ENCODE peak calls at places on chromosomes 4 and X, in eight cellular contexts. J is GM12891; P is amniotic epithelial cell; M is NCI-H1092; E is mesenteric fat pad; H is SK-N-DZ; O is coronary artery; I is stimulated activated CD8-positive, alpha-beta memory T cell treated with anti-CD3 and anti-CD28 coated beads, Interleukin-7, amount 100 ng/mL, for 1 hour. K is an unnamed sample.

GRCh38 chr4:111506706-111507105 is 638.5 kb upstream of the FAM241A start:
- DNase-seq in J (no peak), P (peak), M (no peak), E (no peak), H (no peak), O (no peak), I (no peak), K (peak)

GRCh38 chr4:144176476-144176875 is 36.0 kb upstream of the GYPA start:
- DNase-seq in J (no peak), P (no peak), M (no peak), E (no peak), H (no peak), O (no peak), I (no peak), K (no peak)

GRCh38 chr4:113586072-113586471 is 175.5 kb downstream of the CAMK2D start:
- DNase-seq in J (no peak), P (no peak), M (no peak), E (no peak), H (no peak), O (no peak), I (no peak), K (no peak)

GRCh38 chr4:22668702-22669101 is 24.0 kb upstream of the GBA3 start:
- DNase-seq in J (no peak), P (no peak), M (no peak), E (no peak), H (no peak), O (no peak), I (no peak), K (no peak)

GRCh38 chrX:56766554-56767412 is 37.7 kb downstream of the NBDY start:
- DNase-seq in J (no peak), P (peak), M (no peak), E (peak), H (no peak), O (peak), I (no peak), K (peak)

GRCh38 chr4:126986828-126987227 is 645.9 kb upstream of the INTU start:
- DNase-seq in J (no peak), P (peak), M (no peak), E (no peak), H (no peak), O (no peak), I (no peak), K (peak)

GRCh38 chr4:54363037-54363436 is 133.9 kb downstream of the PDGFRA start:
- DNase-seq in J (no peak), P (no peak), M (no peak), E (no peak), H (no peak), O (no peak), I (no peak), K (no peak)

GRCh38 chr4:85932371-85933305 is 427.2 kb downstream of the MAPK10 start:
- DNase-seq in J (no peak), P (peak), M (peak), E (no peak), H (no peak), O (no peak), I (no peak), K (no peak)

GRCh38 chrX:119468186-119468929 is at the start of gene SLC25A5:
- DNase-seq in J (peak), P (peak), M (peak), E (peak), H (peak), O (peak), I (peak), K (peak)

GRCh38 chr4:126778348-126778747 is 854.4 kb upstream of the INTU start:
- DNase-seq in J (no peak), P (peak), M (no peak), E (no peak), H (no peak), O (no peak), I (no peak), K (peak)

GRCh38 chrX:27445438-27445837 is 17.7 kb downstream of the PPP4R3C start:
- DNase-seq in J (no peak), P (no peak), M (no peak), E (no peak), H (no peak), O (no peak), I (no peak), K (no peak)

GRCh38 chr4:147984065-147984777 is 252.3 kb downstream of the ARHGAP10 start:
- DNase-seq in J (peak), P (peak), M (peak), E (no peak), H (peak), O (no peak), I (no peak), K (no peak)

GRCh38 chr4:173493041-173493440 is 37.0 kb downstream of the HAND2 start:
- DNase-seq in J (no peak), P (no peak), M (no peak), E (no peak), H (no peak), O (no peak), I (no peak), K (no peak)

GRCh38 chr4:89879201-89879600 is 15.5 kb upstream of the MMRN1 start:
- DNase-seq in J (no peak), P (no peak), M (no peak), E (no peak), H (no peak), O (no peak), I (no peak), K (no peak)

GRCh38 chr4:82469776-82470345 is 39.5 kb downstream of the ENOPH1 start:
- DNase-seq in J (no peak), P (peak), M (peak), E (no peak), H (no peak), O (no peak), I (no peak), K (no peak)

GRCh38 chr4:76733380-76733779 is 164.6 kb downstream of the SOWAHB start:
- DNase-seq in J (no peak), P (no peak), M (peak), E (no peak), H (no peak), O (no peak), I (no peak), K (no peak)

GRCh38 chr4:6229095-6229494 is 28.7 kb upstream of the JAKMIP1 start:
- DNase-seq in J (no peak), P (no peak), M (peak), E (no peak), H (no peak), O (no peak), I (no peak), K (no peak)

GRCh38 chr4:114318309-114318708 is 280.3 kb upstream of the UGT8 start:
- DNase-seq in J (no peak), P (peak), M (no peak), E (no peak), H (no peak), O (no peak), I (no peak), K (no peak)

GRCh38 chr4:134147941-134148340 is 53.6 kb downstream of the PABPC4L start:
- DNase-seq in J (no peak), P (no peak), M (no peak), E (no peak), H (no peak), O (no peak), I (no peak), K (no peak)

GRCh38 chrX:40097492-40098263 is at the start of gene BCOR:
- DNase-seq in J (no peak), P (peak), M (peak), E (no peak), H (peak), O (peak), I (no peak), K (peak)

GRCh38 chr4:139973611-139974010 is 180.4 kb downstream of the MAML3 start:
- DNase-seq in J (no peak), P (no peak), M (no peak), E (no peak), H (no peak), O (no peak), I (no peak), K (no peak)

GRCh38 chr4:602559-602942 is 22.8 kb upstream of the PDE6B start:
- DNase-seq in J (no peak), P (no peak), M (peak), E (no peak), H (peak), O (no peak), I (no peak), K (no peak)

GRCh38 chrX:41127476-41128192 is 42.4 kb downstream of the USP9X start:
- DNase-seq in J (no peak), P (no peak), M (no peak), E (no peak), H (no peak), O (no peak), I (no peak), K (no peak)

GRCh38 chr4:25088342-25088952 is 57.7 kb upstream of the LGI2 start:
- DNase-seq in J (peak), P (no peak), M (no peak), E (peak), H (no peak), O (no peak), I (no peak), K (no peak)

GRCh38 chr4:101785476-101785875 is 5.1 kb upstream of the BANK1 start:
- DNase-seq in J (no peak), P (peak), M (no peak), E (no peak), H (no peak), O (no peak), I (no peak), K (peak)